ENCODE peak calls at places on chromosome 13, in six cellular contexts. One of them, this sample, is unnamed. For H3K4me1 and H3K36me3, the result is how much of the 10 kb centered on the place peaks cover.

GRCh38 chr13:52359534-52359933 is 46.4 kb downstream of the THSD1 start:
- DNase-seq in thyroid gland: no peak
- DNase-seq in BE2C: no peak
- DNase-seq in tibial artery: no peak
- DNase-seq in GM23338: no peak
- DNase-seq in fibroblast of lung: peak
- DNase-seq in this sample: no peak

GRCh38 chr13:85500716-85501256 is 298.4 kb downstream of the SLITRK6 start:
- DNase-seq in thyroid gland: no peak
- DNase-seq in BE2C: no peak
- DNase-seq in tibial artery: no peak
- DNase-seq in GM23338: no peak
- DNase-seq in fibroblast of lung: no peak
- DNase-seq in this sample: no peak

GRCh38 chr13:30143671-30144400 is 163.5 kb downstream of the KATNAL1 start:
- DNase-seq in thyroid gland: no peak
- DNase-seq in BE2C: no peak
- DNase-seq in tibial artery: no peak
- DNase-seq in GM23338: no peak
- DNase-seq in fibroblast of lung: peak
- DNase-seq in this sample: no peak

GRCh38 chr13:106815545-106815944 is 247.6 kb upstream of the ARGLU1 start:
- DNase-seq in thyroid gland: no peak
- DNase-seq in BE2C: no peak
- DNase-seq in tibial artery: no peak
- DNase-seq in GM23338: peak
- DNase-seq in fibroblast of lung: no peak
- DNase-seq in this sample: no peak

GRCh38 chr13:110332750-110333149 is 25.7 kb downstream of the COL4A2 start:
- DNase-seq in thyroid gland: no peak
- DNase-seq in BE2C: no peak
- DNase-seq in tibial artery: no peak
- DNase-seq in GM23338: no peak
- DNase-seq in fibroblast of lung: peak
- DNase-seq in this sample: no peak

GRCh38 chr13:46622918-46623256 is 69.9 kb downstream of the LRCH1 start:
- DNase-seq in thyroid gland: peak
- DNase-seq in BE2C: peak
- DNase-seq in tibial artery: peak
- DNase-seq in GM23338: no peak
- DNase-seq in fibroblast of lung: peak
- DNase-seq in this sample: peak

GRCh38 chr13:28754698-28755545 is 36.2 kb upstream of the SLC46A3 start:
- DNase-seq in thyroid gland: no peak
- DNase-seq in BE2C: no peak
- DNase-seq in tibial artery: no peak
- DNase-seq in GM23338: peak
- DNase-seq in fibroblast of lung: no peak
- DNase-seq in this sample: no peak

GRCh38 chr13:43864921-43865320 is 14.6 kb downstream of the CCDC122 start:
- DNase-seq in thyroid gland: no peak
- DNase-seq in BE2C: no peak
- DNase-seq in tibial artery: no peak
- DNase-seq in GM23338: no peak
- DNase-seq in fibroblast of lung: no peak
- DNase-seq in this sample: no peak

GRCh38 chr13:37492741-37493514 is 105.6 kb downstream of the POSTN start:
- DNase-seq in thyroid gland: no peak
- DNase-seq in BE2C: no peak
- DNase-seq in tibial artery: no peak
- DNase-seq in GM23338: no peak
- DNase-seq in fibroblast of lung: peak
- DNase-seq in this sample: no peak

GRCh38 chr13:101211261-101211660 is 205.0 kb downstream of the NALCN start:
- DNase-seq in thyroid gland: no peak
- DNase-seq in BE2C: no peak
- DNase-seq in tibial artery: no peak
- DNase-seq in GM23338: no peak
- DNase-seq in fibroblast of lung: peak
- DNase-seq in this sample: no peak

GRCh38 chr13:94550030-94550738 is 45.8 kb downstream of the TGDS start:
- DNase-seq in thyroid gland: no peak
- DNase-seq in BE2C: no peak
- DNase-seq in tibial artery: no peak
- DNase-seq in GM23338: peak
- DNase-seq in fibroblast of lung: peak
- DNase-seq in this sample: no peak

GRCh38 chr13:112005925-112006324 is 61.0 kb upstream of the SOX1 start:
- DNase-seq in thyroid gland: no peak
- DNase-seq in BE2C: no peak
- DNase-seq in tibial artery: no peak
- DNase-seq in GM23338: no peak
- DNase-seq in fibroblast of lung: no peak
- DNase-seq in this sample: no peak

GRCh38 chr13:39600766-39601165 is 2.2 kb downstream of the LHFPL6 start:
- DNase-seq in thyroid gland: no peak
- DNase-seq in BE2C: no peak
- DNase-seq in tibial artery: peak
- DNase-seq in GM23338: peak
- DNase-seq in fibroblast of lung: no peak
- DNase-seq in this sample: no peak

GRCh38 chr13:22253107-22253506 is 582.2 kb downstream of the FGF9 start:
- DNase-seq in thyroid gland: no peak
- DNase-seq in BE2C: no peak
- DNase-seq in tibial artery: no peak
- DNase-seq in GM23338: no peak
- DNase-seq in fibroblast of lung: no peak
- DNase-seq in this sample: no peak

GRCh38 chr13:22252281-22252830 is 581.5 kb downstream of the FGF9 start:
- DNase-seq in thyroid gland: no peak
- DNase-seq in BE2C: no peak
- DNase-seq in tibial artery: no peak
- DNase-seq in GM23338: no peak
- DNase-seq in fibroblast of lung: no peak
- DNase-seq in this sample: no peak

DNA sequence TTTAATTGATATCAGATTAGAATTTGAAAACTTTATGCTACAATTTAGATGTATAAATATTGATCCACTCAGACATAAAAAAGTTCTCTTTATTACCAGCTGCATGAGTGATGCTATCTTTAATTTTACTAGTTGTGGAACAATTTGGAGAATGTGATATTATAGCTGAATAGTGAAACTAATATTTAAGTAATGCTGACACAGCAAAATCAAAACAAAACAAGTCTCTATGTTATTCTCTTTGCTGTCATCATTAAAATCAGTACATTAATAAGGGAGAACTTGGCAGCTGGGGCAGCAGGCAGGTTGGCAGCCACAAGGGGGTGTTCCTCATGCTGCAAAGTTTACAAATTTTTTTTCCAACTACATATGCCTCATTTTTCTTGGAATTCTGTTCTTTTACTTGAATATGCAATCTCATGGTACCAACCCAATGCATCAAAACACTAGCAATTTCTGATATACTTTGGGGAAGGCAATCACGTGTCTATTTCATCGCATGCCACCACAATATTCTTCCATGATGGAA is 585.3 kb downstream of the FGF9 start:
- DNase-seq in thyroid gland: no peak
- DNase-seq in BE2C: no peak
- DNase-seq in tibial artery: no peak
- DNase-seq in GM23338: no peak
- DNase-seq in fibroblast of lung: no peak
- DNase-seq in this sample: no peak
- TF ChIP-seq CTCF in thyroid gland: no peak
- TF ChIP-seq CTCF in BE2C: peak
- TF ChIP-seq CTCF in tibial artery: no peak
- TF ChIP-seq CTCF in GM23338: peak
- TF ChIP-seq CTCF in fibroblast of lung: peak
- TF ChIP-seq CTCF in this sample: no peak

DNA sequence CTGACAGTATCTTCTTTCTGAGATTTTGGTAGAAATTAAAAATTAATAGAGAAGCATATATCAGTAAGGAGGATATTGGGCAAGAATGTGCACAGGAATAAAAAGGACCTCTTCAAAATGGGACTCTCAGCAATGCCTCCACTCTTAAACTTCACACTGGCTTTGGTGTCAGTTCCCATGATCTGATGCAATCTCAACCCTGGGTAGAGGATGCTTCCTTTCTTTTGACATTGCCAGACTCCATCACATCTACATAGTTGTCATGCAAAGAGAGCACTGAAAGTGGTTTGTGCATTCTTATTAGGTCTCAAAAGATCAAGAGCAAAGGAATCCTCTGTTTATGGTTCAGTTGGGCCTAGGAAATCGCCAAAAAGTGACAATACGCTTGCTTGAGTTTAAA is 26.3 kb downstream of the STARD13 start:
- DNase-seq in thyroid gland: no peak
- DNase-seq in BE2C: no peak
- DNase-seq in tibial artery: no peak
- DNase-seq in GM23338: peak
- DNase-seq in fibroblast of lung: no peak
- DNase-seq in this sample: no peak
- H3K4me1 ChIP-seq in thyroid gland: under half
- H3K4me1 ChIP-seq in BE2C: under half
- H3K4me1 ChIP-seq in tibial artery: under half
- H3K4me1 ChIP-seq in GM23338: under half
- H3K4me1 ChIP-seq in fibroblast of lung: under half
- H3K4me1 ChIP-seq in this sample: under half

DNA sequence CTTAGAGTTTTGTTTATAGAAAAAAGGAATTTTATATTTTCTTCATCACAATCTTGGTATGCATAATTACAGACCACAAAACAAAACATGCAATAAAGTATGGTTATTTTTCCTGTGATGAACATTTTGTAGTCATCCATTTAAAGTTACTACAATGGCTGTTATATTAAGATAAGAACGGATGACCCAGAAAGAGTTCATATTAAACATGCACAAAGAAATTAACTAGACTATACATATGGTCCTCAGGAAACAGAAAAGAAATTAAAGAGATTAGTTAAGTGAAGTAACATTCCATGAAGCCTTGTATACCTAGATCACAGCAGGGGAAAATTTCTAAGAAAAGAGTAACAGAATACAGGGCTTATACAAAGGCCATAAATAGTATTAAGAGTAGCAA is 36.8 kb downstream of the RBM26 start:
- DNase-seq in thyroid gland: no peak
- DNase-seq in BE2C: no peak
- DNase-seq in tibial artery: no peak
- DNase-seq in GM23338: no peak
- DNase-seq in fibroblast of lung: peak
- DNase-seq in this sample: no peak
- H3K36me3 ChIP-seq in thyroid gland: under half
- H3K36me3 ChIP-seq in BE2C: half or more
- H3K36me3 ChIP-seq in tibial artery: half or more
- H3K36me3 ChIP-seq in GM23338: under half
- H3K36me3 ChIP-seq in fibroblast of lung: under half
- H3K36me3 ChIP-seq in this sample: under half

GRCh38 chr13:36275190-36276002 is 22.2 kb downstream of the CCDC169 start:
- DNase-seq in thyroid gland: no peak
- DNase-seq in BE2C: peak
- DNase-seq in tibial artery: peak
- DNase-seq in GM23338: peak
- DNase-seq in fibroblast of lung: peak
- DNase-seq in this sample: peak
- TF ChIP-seq CTCF in thyroid gland: peak
- TF ChIP-seq CTCF in BE2C: peak
- TF ChIP-seq CTCF in tibial artery: peak
- TF ChIP-seq CTCF in GM23338: peak
- TF ChIP-seq CTCF in fibroblast of lung: peak
- TF ChIP-seq CTCF in this sample: peak

GRCh38 chr13:41644742-41645141 is 187.4 kb downstream of the RGCC start:
- DNase-seq in thyroid gland: no peak
- DNase-seq in BE2C: no peak
- DNase-seq in tibial artery: no peak
- DNase-seq in GM23338: no peak
- DNase-seq in fibroblast of lung: no peak
- DNase-seq in this sample: no peak
- H3K4me1 ChIP-seq in thyroid gland: under half
- H3K4me1 ChIP-seq in BE2C: under half
- H3K4me1 ChIP-seq in tibial artery: under half
- H3K4me1 ChIP-seq in GM23338: under half
- H3K4me1 ChIP-seq in fibroblast of lung: under half
- H3K4me1 ChIP-seq in this sample: under half

GRCh38 chr13:41071775-41072174 is 10.5 kb downstream of the WBP4 start:
- DNase-seq in thyroid gland: no peak
- DNase-seq in BE2C: no peak
- DNase-seq in tibial artery: no peak
- DNase-seq in GM23338: no peak
- DNase-seq in fibroblast of lung: no peak
- DNase-seq in this sample: no peak
- H3K36me3 ChIP-seq in thyroid gland: half or more
- H3K36me3 ChIP-seq in BE2C: half or more
- H3K36me3 ChIP-seq in tibial artery: half or more
- H3K36me3 ChIP-seq in GM23338: half or more
- H3K36me3 ChIP-seq in fibroblast of lung: under half
- H3K36me3 ChIP-seq in this sample: under half

This sample was measured in prostate gland.